ENCODE peak calls at places on chromosomes 7 and 10, in nine cellular contexts. One of them, this sample, is unnamed. For H3K4me1, the result is how much of the 10 kb centered on the place peaks cover.

GRCh38 chr10:33803248-33803647 is 468.8 kb upstream of the NRP1 start:
- DNase-seq in GM23248: peak
- DNase-seq in IMR-90: peak
- DNase-seq in upper lobe of left lung: no peak
- DNase-seq in transverse colon: no peak
- DNase-seq in colonic mucosa: no peak
- DNase-seq in cardiac muscle cell: peak
- DNase-seq in thyroid gland: no peak
- DNase-seq in neural progenitor cell: no peak
- DNase-seq in this sample: no peak

GRCh38 chr10:70890917-70891431 is 2.6 kb upstream of the PCBD1 start:
- DNase-seq in GM23248: peak
- DNase-seq in upper lobe of left lung: no peak
- DNase-seq in colonic mucosa: peak
- DNase-seq in cardiac muscle cell: peak
- DNase-seq in thyroid gland: peak
- DNase-seq in neural progenitor cell: peak
- DNase-seq in transverse colon: no peak
- DNase-seq in IMR-90: no peak
- DNase-seq in this sample: no peak

GRCh38 chr7:137886266-137886665 is 39.5 kb upstream of the DGKI start:
- DNase-seq in cardiac muscle cell: no peak
- DNase-seq in thyroid gland: peak
- DNase-seq in colonic mucosa: no peak
- DNase-seq in transverse colon: no peak
- DNase-seq in IMR-90: no peak
- DNase-seq in upper lobe of left lung: no peak
- DNase-seq in GM23248: no peak
- DNase-seq in neural progenitor cell: no peak
- DNase-seq in this sample: no peak

GRCh38 chr7:150737265-150738055 is at the start of gene GIMAP5:
- DNase-seq in cardiac muscle cell: no peak
- DNase-seq in colonic mucosa: no peak
- DNase-seq in GM23248: no peak
- DNase-seq in upper lobe of left lung: no peak
- DNase-seq in thyroid gland: peak
- DNase-seq in neural progenitor cell: no peak
- DNase-seq in transverse colon: no peak
- DNase-seq in IMR-90: no peak
- DNase-seq in this sample: no peak

GRCh38 chr10:74179124-74179710 is 28.2 kb downstream of the ADK start:
- DNase-seq in thyroid gland: no peak
- DNase-seq in IMR-90: peak
- DNase-seq in GM23248: peak
- DNase-seq in colonic mucosa: no peak
- DNase-seq in cardiac muscle cell: no peak
- DNase-seq in upper lobe of left lung: no peak
- DNase-seq in neural progenitor cell: no peak
- DNase-seq in transverse colon: no peak
- DNase-seq in this sample: no peak

GRCh38 chr7:134660961-134661376 is 14.3 kb downstream of the BPGM start:
- DNase-seq in upper lobe of left lung: no peak
- DNase-seq in GM23248: peak
- DNase-seq in colonic mucosa: no peak
- DNase-seq in thyroid gland: no peak
- DNase-seq in transverse colon: no peak
- DNase-seq in cardiac muscle cell: peak
- DNase-seq in IMR-90: peak
- DNase-seq in neural progenitor cell: no peak
- DNase-seq in this sample: no peak

GRCh38 chr10:33211123-33211878 is 123.2 kb downstream of the NRP1 start:
- DNase-seq in cardiac muscle cell: peak
- DNase-seq in colonic mucosa: no peak
- DNase-seq in upper lobe of left lung: peak
- DNase-seq in thyroid gland: no peak
- DNase-seq in transverse colon: no peak
- DNase-seq in GM23248: peak
- DNase-seq in neural progenitor cell: no peak
- DNase-seq in IMR-90: peak
- DNase-seq in this sample: no peak

GRCh38 chr10:123157210-123157609 is 3.0 kb downstream of the BUB3 start:
- DNase-seq in upper lobe of left lung: no peak
- DNase-seq in GM23248: peak
- DNase-seq in cardiac muscle cell: no peak
- DNase-seq in colonic mucosa: no peak
- DNase-seq in transverse colon: no peak
- DNase-seq in IMR-90: peak
- DNase-seq in thyroid gland: no peak
- DNase-seq in neural progenitor cell: no peak
- DNase-seq in this sample: no peak

GRCh38 chr7:47361746-47362215 is 220.1 kb downstream of the TNS3 start:
- DNase-seq in thyroid gland: peak
- DNase-seq in IMR-90: peak
- DNase-seq in GM23248: peak
- DNase-seq in cardiac muscle cell: peak
- DNase-seq in colonic mucosa: no peak
- DNase-seq in upper lobe of left lung: peak
- DNase-seq in neural progenitor cell: no peak
- DNase-seq in transverse colon: peak
- DNase-seq in this sample: no peak

GRCh38 chr7:17269345-17270221 is 28.9 kb upstream of the AHR start:
- DNase-seq in colonic mucosa: no peak
- DNase-seq in GM23248: no peak
- DNase-seq in IMR-90: no peak
- DNase-seq in cardiac muscle cell: no peak
- DNase-seq in transverse colon: no peak
- DNase-seq in upper lobe of left lung: no peak
- DNase-seq in neural progenitor cell: no peak
- DNase-seq in thyroid gland: no peak
- DNase-seq in this sample: no peak

GRCh38 chr10:70300461-70300860 is 16.7 kb upstream of the NPFFR1 start:
- DNase-seq in IMR-90: no peak
- DNase-seq in thyroid gland: no peak
- DNase-seq in upper lobe of left lung: no peak
- DNase-seq in neural progenitor cell: no peak
- DNase-seq in cardiac muscle cell: no peak
- DNase-seq in GM23248: no peak
- DNase-seq in transverse colon: no peak
- DNase-seq in colonic mucosa: no peak
- DNase-seq in this sample: no peak

GRCh38 chr7:74290999-74291441 is 1.8 kb downstream of the CLIP2 start:
- DNase-seq in thyroid gland: no peak
- DNase-seq in upper lobe of left lung: no peak
- DNase-seq in colonic mucosa: peak
- DNase-seq in transverse colon: peak
- DNase-seq in IMR-90: no peak
- DNase-seq in neural progenitor cell: no peak
- DNase-seq in cardiac muscle cell: no peak
- DNase-seq in GM23248: no peak
- DNase-seq in this sample: no peak

GRCh38 chr10:5563237-5563961 is 38.6 kb downstream of the CALML3 start:
- DNase-seq in GM23248: peak
- DNase-seq in thyroid gland: no peak
- DNase-seq in transverse colon: peak
- DNase-seq in IMR-90: no peak
- DNase-seq in colonic mucosa: no peak
- DNase-seq in neural progenitor cell: no peak
- DNase-seq in cardiac muscle cell: peak
- DNase-seq in upper lobe of left lung: peak
- DNase-seq in this sample: peak

GRCh38 chr10:119316729-119317097 is 109.3 kb downstream of the GRK5 start:
- DNase-seq in cardiac muscle cell: peak
- DNase-seq in transverse colon: no peak
- DNase-seq in colonic mucosa: no peak
- DNase-seq in thyroid gland: no peak
- DNase-seq in GM23248: peak
- DNase-seq in upper lobe of left lung: no peak
- DNase-seq in neural progenitor cell: no peak
- DNase-seq in IMR-90: peak
- DNase-seq in this sample: no peak

GRCh38 chr10:119319161-119319919 is 112.0 kb downstream of the GRK5 start:
- DNase-seq in cardiac muscle cell: no peak
- DNase-seq in transverse colon: no peak
- DNase-seq in upper lobe of left lung: no peak
- DNase-seq in IMR-90: no peak
- DNase-seq in thyroid gland: no peak
- DNase-seq in GM23248: no peak
- DNase-seq in colonic mucosa: no peak
- DNase-seq in neural progenitor cell: no peak
- DNase-seq in this sample: no peak

GRCh38 chr10:119320981-119321380 is 113.6 kb downstream of the GRK5 start:
- DNase-seq in transverse colon: no peak
- DNase-seq in GM23248: no peak
- DNase-seq in colonic mucosa: no peak
- DNase-seq in IMR-90: peak
- DNase-seq in upper lobe of left lung: no peak
- DNase-seq in neural progenitor cell: no peak
- DNase-seq in cardiac muscle cell: no peak
- DNase-seq in thyroid gland: no peak
- DNase-seq in this sample: no peak

GRCh38 chr10:119318411-119319160 is 111.2 kb downstream of the GRK5 start:
- DNase-seq in thyroid gland: peak
- DNase-seq in colonic mucosa: no peak
- DNase-seq in upper lobe of left lung: no peak
- DNase-seq in IMR-90: no peak
- DNase-seq in neural progenitor cell: peak
- DNase-seq in GM23248: no peak
- DNase-seq in transverse colon: no peak
- DNase-seq in cardiac muscle cell: no peak
- DNase-seq in this sample: no peak

GRCh38 chr10:119319920-119320258 is 112.5 kb downstream of the GRK5 start:
- DNase-seq in IMR-90: no peak
- DNase-seq in GM23248: no peak
- DNase-seq in colonic mucosa: no peak
- DNase-seq in thyroid gland: no peak
- DNase-seq in neural progenitor cell: no peak
- DNase-seq in cardiac muscle cell: no peak
- DNase-seq in transverse colon: no peak
- DNase-seq in upper lobe of left lung: no peak
- DNase-seq in this sample: no peak
- H3K4me1 ChIP-seq in IMR-90: half or more
- H3K4me1 ChIP-seq in GM23248: under half
- H3K4me1 ChIP-seq in colonic mucosa: under half
- H3K4me1 ChIP-seq in thyroid gland: half or more
- H3K4me1 ChIP-seq in neural progenitor cell: half or more
- H3K4me1 ChIP-seq in cardiac muscle cell: under half
- H3K4me1 ChIP-seq in transverse colon: under half
- H3K4me1 ChIP-seq in upper lobe of left lung: half or more
- H3K4me1 ChIP-seq in this sample: half or more

GRCh38 chr7:44281811-44282600 is 43.4 kb downstream of the CAMK2B start:
- DNase-seq in upper lobe of left lung: peak
- DNase-seq in neural progenitor cell: no peak
- DNase-seq in transverse colon: peak
- DNase-seq in cardiac muscle cell: no peak
- DNase-seq in colonic mucosa: no peak
- DNase-seq in IMR-90: no peak
- DNase-seq in GM23248: no peak
- DNase-seq in thyroid gland: no peak
- DNase-seq in this sample: peak

GRCh38 chr7:44280993-44281721 is 44.2 kb downstream of the CAMK2B start:
- DNase-seq in colonic mucosa: no peak
- DNase-seq in GM23248: no peak
- DNase-seq in thyroid gland: no peak
- DNase-seq in cardiac muscle cell: no peak
- DNase-seq in IMR-90: no peak
- DNase-seq in transverse colon: peak
- DNase-seq in neural progenitor cell: no peak
- DNase-seq in upper lobe of left lung: peak
- DNase-seq in this sample: peak

GRCh38 chr7:44279286-44279685 is 46.1 kb downstream of the CAMK2B start:
- DNase-seq in GM23248: no peak
- DNase-seq in cardiac muscle cell: no peak
- DNase-seq in IMR-90: no peak
- DNase-seq in neural progenitor cell: peak
- DNase-seq in thyroid gland: no peak
- DNase-seq in upper lobe of left lung: peak
- DNase-seq in colonic mucosa: no peak
- DNase-seq in transverse colon: no peak
- DNase-seq in this sample: peak

GRCh38 chr7:44279731-44280505 is 45.5 kb downstream of the CAMK2B start:
- DNase-seq in upper lobe of left lung: peak
- DNase-seq in GM23248: no peak
- DNase-seq in neural progenitor cell: no peak
- DNase-seq in thyroid gland: no peak
- DNase-seq in IMR-90: no peak
- DNase-seq in cardiac muscle cell: no peak
- DNase-seq in transverse colon: peak
- DNase-seq in colonic mucosa: no peak
- DNase-seq in this sample: peak

GRCh38 chr7:44280636-44280992 is 44.8 kb downstream of the CAMK2B start:
- DNase-seq in neural progenitor cell: no peak
- DNase-seq in colonic mucosa: no peak
- DNase-seq in cardiac muscle cell: no peak
- DNase-seq in GM23248: no peak
- DNase-seq in upper lobe of left lung: peak
- DNase-seq in IMR-90: no peak
- DNase-seq in thyroid gland: no peak
- DNase-seq in transverse colon: peak
- DNase-seq in this sample: peak
- H3K27ac ChIP-seq in neural progenitor cell: no peak
- H3K27ac ChIP-seq in colonic mucosa: no peak
- H3K27ac ChIP-seq in cardiac muscle cell: no peak
- H3K27ac ChIP-seq in GM23248: no peak
- H3K27ac ChIP-seq in upper lobe of left lung: no peak
- H3K27ac ChIP-seq in IMR-90: no peak
- H3K27ac ChIP-seq in thyroid gland: no peak
- H3K27ac ChIP-seq in transverse colon: no peak
- H3K27ac ChIP-seq in this sample: no peak

GRCh38 chr7:80827238-80827633 is 91.6 kb downstream of the SEMA3C start:
- DNase-seq in neural progenitor cell: no peak
- DNase-seq in IMR-90: peak
- DNase-seq in upper lobe of left lung: no peak
- DNase-seq in colonic mucosa: no peak
- DNase-seq in GM23248: peak
- DNase-seq in cardiac muscle cell: peak
- DNase-seq in transverse colon: no peak
- DNase-seq in thyroid gland: no peak
- DNase-seq in this sample: no peak
- H3K4me1 ChIP-seq in neural progenitor cell: under half
- H3K4me1 ChIP-seq in IMR-90: under half
- H3K4me1 ChIP-seq in upper lobe of left lung: under half
- H3K4me1 ChIP-seq in colonic mucosa: under half
- H3K4me1 ChIP-seq in GM23248: half or more
- H3K4me1 ChIP-seq in cardiac muscle cell: under half
- H3K4me1 ChIP-seq in transverse colon: half or more
- H3K4me1 ChIP-seq in thyroid gland: under half
- H3K4me1 ChIP-seq in this sample: under half

DNA sequence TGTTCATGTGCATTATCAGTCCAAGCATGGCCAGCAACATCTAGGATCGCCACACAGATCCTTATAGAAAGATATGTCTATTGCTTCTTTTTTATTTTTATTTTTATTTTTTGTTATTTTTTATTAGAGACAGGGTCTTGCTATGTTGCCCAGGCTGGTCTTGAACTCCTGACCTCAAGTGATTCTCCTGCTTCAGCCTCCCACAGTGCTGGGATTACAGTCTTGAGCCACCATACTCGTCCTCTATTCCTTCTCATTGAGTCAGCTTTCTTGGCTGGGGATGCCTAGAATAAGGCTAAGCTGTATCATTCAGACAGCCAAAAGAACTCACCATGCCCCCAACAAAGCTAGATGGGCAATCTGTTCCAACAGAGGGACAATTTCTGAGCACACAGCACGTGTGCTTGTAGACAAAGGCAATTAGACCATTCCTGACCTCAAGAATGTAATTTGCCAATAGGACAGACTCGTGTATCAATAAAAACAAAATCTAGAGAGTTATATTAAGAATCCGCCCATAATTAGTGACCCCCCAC is 264.0 kb upstream of the NEBL start:
- DNase-seq in neural progenitor cell: peak
- DNase-seq in GM23248: no peak
- DNase-seq in IMR-90: no peak
- DNase-seq in transverse colon: no peak
- DNase-seq in colonic mucosa: no peak
- DNase-seq in thyroid gland: no peak
- DNase-seq in cardiac muscle cell: no peak
- DNase-seq in upper lobe of left lung: no peak
- DNase-seq in this sample: no peak
- H3K27ac ChIP-seq in neural progenitor cell: peak
- H3K27ac ChIP-seq in GM23248: no peak
- H3K27ac ChIP-seq in IMR-90: no peak
- H3K27ac ChIP-seq in transverse colon: no peak
- H3K27ac ChIP-seq in colonic mucosa: no peak
- H3K27ac ChIP-seq in thyroid gland: peak
- H3K27ac ChIP-seq in cardiac muscle cell: no peak
- H3K27ac ChIP-seq in upper lobe of left lung: no peak
- H3K27ac ChIP-seq in this sample: no peak

This sample was measured in lower lobe of right lung.